ENCODE peak calls at places on chromosomes 12 and 14, in six cellular contexts. L is GM12878, Y is K562, G is HepG2, Z is GM12891, X is H1. A is an unnamed sample.
A peak's percentile ranks its signal among the peaks of the same experiment; 100 is the strongest.

GRCh38 chr14:92954933-92955332 is 32.0 kb downstream of the CHGA start:
- DNase-seq in L (no peak), Y (no peak), G (no peak), Z (no peak), X (no peak), A (no peak)

GRCh38 chr14:99322731-99323599 is 51.0 kb upstream of the BCL11B start:
- DNase-seq in L (no peak), Y (no peak), G (no peak), Z (no peak), X (no peak), A (no peak)

GRCh38 chr12:87127272-87127671 is 871.1 kb upstream of the MGAT4C start:
- DNase-seq in L (no peak), Y (no peak), G (no peak), Z (no peak), X (no peak), A (no peak)

GRCh38 chr12:6229823-6230222 is 29.6 kb downstream of the CD9 start:
- DNase-seq in L (no peak), Y (no peak), G (peak; percentile 32), Z (no peak), X (no peak), A (no peak)

GRCh38 chr14:24392327-24393098 is 6.3 kb upstream of the NYNRIN start:
- DNase-seq in L (no peak), Y (peak; percentile 39), G (no peak), Z (no peak), X (no peak), A (no peak)

GRCh38 chr12:64461634-64462414 is 9.9 kb downstream of the TBK1 start:
- DNase-seq in L (no peak), Y (no peak), G (peak; percentile 13), Z (no peak), X (no peak), A (no peak)

GRCh38 chr12:111598637-111599458 is at the start of gene ATXN2:
- DNase-seq in L (no peak), Y (peak; percentile 81), G (no peak), Z (peak; percentile 66), X (no peak), A (peak; percentile 74)

GRCh38 chr12:120538281-120539156 is 4.4 kb downstream of the RNF10 start:
- DNase-seq in L (no peak), Y (peak; percentile 34), G (peak; percentile 73), Z (no peak), X (no peak), A (no peak)

DNA sequence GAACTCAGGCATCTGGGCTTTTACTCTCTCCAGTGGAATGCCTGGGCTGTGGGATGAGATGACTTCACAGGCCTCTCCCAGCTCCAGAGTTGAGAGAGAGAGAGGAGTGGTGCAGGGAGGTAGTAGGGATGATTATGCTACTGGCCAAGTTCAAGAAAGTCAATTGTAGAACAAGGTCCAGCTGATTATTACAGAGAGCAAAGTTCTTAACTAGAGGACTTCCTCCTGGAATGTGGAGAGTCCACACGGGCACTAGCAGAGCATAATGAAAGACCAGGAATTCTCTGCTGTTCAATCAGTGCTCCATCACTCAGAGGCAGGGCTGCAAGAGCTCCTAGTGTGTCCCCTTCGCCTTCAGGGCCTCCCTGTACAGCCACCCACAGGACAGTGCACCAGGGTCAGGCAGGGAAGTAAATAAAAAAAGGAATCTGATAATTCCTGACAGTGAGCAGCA is 651 bp upstream of the EMP1 start:
- DNase-seq in L (no peak), Y (no peak), G (no peak), Z (no peak), X (no peak), A (no peak)
- TF ChIP-seq POLR2AphosphoS5 in L (no peak), Y (no peak), G (no peak), Z (no peak), X (no peak), A (no peak)

GRCh38 chr14:20415723-20416622 is 2.7 kb upstream of the TEP1 start:
- DNase-seq in L (peak; percentile 49), Y (peak; percentile 70), G (peak; percentile 69), Z (no peak), X (no peak), A (no peak)

GRCh38 chr14:20412876-20413784 is at the start of gene TEP1:
- DNase-seq in L (no peak), Y (peak; percentile 77), G (peak; percentile 62), Z (peak; percentile 58), X (peak; percentile 31), A (peak; percentile 59)

GRCh38 chr14:20412422-20412821 is 879 bp downstream of the TEP1 start:
- DNase-seq in L (peak; percentile 39), Y (no peak), G (no peak), Z (no peak), X (no peak), A (no peak)

GRCh38 chr14:20417250-20418186 is 4.2 kb upstream of the TEP1 start:
- DNase-seq in L (no peak), Y (no peak), G (peak; percentile 65), Z (no peak), X (no peak), A (no peak)

GRCh38 chr14:20413785-20414117 is 450 bp upstream of the TEP1 start:
- DNase-seq in L (no peak), Y (peak; percentile 34), G (no peak), Z (no peak), X (no peak), A (no peak)
- TF ChIP-seq TAF1 in L (no peak), Y (no peak), G (no peak), Z (peak; percentile 22), X (no peak), A (no peak)

GRCh38 chr14:60248697-60249314 is at the start of gene PPM1A:
- DNase-seq in L (peak; percentile 73), Y (peak; percentile 93), G (peak; percentile 84), Z (peak; percentile 83), X (peak; percentile 85), A (peak; percentile 84)

GRCh38 chr14:60245316-60246177 is 3.5 kb upstream of the PPM1A start:
- DNase-seq in L (no peak), Y (peak; percentile 53), G (no peak), Z (no peak), X (no peak), A (no peak)

GRCh38 chr14:60250318-60251035 is 1.5 kb downstream of the PPM1A start:
- DNase-seq in L (no peak), Y (peak; percentile 40), G (peak; percentile 49), Z (no peak), X (no peak), A (no peak)

GRCh38 chr14:60249321-60250251 is 565 bp downstream of the PPM1A start:
- DNase-seq in L (no peak), Y (peak; percentile 82), G (peak; percentile 58), Z (peak; percentile 60), X (no peak), A (peak; percentile 57)

GRCh38 chr14:60247994-60248696 is 876 bp upstream of the PPM1A start:
- DNase-seq in L (peak; percentile 84), Y (peak; percentile 89), G (peak; percentile 89), Z (peak; percentile 57), X (peak; percentile 74), A (peak; percentile 60)
- TF ChIP-seq POLR2A in L (peak; percentile 81), Y (no peak), G (peak; percentile 68), Z (no peak), X (peak; percentile 72), A (peak; percentile 72)

GRCh38 chr12:119258149-119258548 is 76.4 kb upstream of the CCDC60 start:
- DNase-seq in L (no peak), Y (no peak), G (no peak), Z (no peak), X (no peak), A (no peak)
- TF ChIP-seq POLR2AphosphoS5 in L (no peak), Y (no peak), G (no peak), Z (no peak), X (no peak), A (no peak)

GRCh38 chr12:32893458-32893857 is 3.1 kb downstream of the PKP2 start:
- DNase-seq in L (no peak), Y (no peak), G (peak; percentile 74), Z (no peak), X (no peak), A (no peak)
- TF ChIP-seq TAF1 in L (no peak), Y (no peak), G (no peak), Z (no peak), X (no peak), A (no peak)

DNA sequence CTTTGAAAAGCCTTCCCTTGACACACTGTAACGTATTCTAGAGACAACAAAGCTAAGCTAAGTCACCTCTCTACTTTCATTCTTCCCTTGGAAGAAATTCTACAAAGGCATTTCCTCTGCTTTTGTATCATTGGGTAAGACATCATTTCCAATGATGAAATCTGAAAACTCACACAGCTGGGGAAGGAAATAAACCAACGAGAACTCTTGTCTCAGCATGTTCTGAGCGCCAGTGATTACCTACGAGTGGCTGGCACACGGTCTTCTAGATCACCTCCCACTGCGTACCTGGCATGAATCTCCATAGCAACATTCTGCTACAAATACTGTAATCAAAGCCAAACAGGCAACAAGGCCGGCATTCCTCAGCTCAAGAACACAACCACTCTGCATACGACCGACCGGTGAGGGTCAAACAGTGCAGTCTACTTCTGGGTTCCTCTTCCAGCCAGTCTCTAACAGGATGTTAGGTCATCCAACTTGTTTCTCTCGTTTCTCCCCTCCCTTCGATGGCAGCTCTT is 7.6 kb downstream of the VPS37B start:
- DNase-seq in L (no peak), Y (peak; percentile 60), G (peak; percentile 78), Z (no peak), X (no peak), A (no peak)
- TF ChIP-seq POLR2A in L (peak; percentile 48), Y (no peak), G (no peak), Z (no peak), X (no peak), A (no peak)

GRCh38 chr12:58503731-58504520 is 416.4 kb downstream of the LRIG3 start:
- DNase-seq in L (no peak), Y (no peak), G (no peak), Z (no peak), X (no peak), A (no peak)

GRCh38 chr12:58500399-58500798 is 419.9 kb downstream of the LRIG3 start:
- DNase-seq in L (no peak), Y (no peak), G (no peak), Z (no peak), X (no peak), A (no peak)

GRCh38 chr12:58502236-58502635 is 418.1 kb downstream of the LRIG3 start:
- DNase-seq in L (no peak), Y (no peak), G (no peak), Z (no peak), X (no peak), A (no peak)

GRCh38 chr12:58502857-58503256 is 417.4 kb downstream of the LRIG3 start:
- DNase-seq in L (no peak), Y (no peak), G (no peak), Z (no peak), X (no peak), A (no peak)

DNA sequence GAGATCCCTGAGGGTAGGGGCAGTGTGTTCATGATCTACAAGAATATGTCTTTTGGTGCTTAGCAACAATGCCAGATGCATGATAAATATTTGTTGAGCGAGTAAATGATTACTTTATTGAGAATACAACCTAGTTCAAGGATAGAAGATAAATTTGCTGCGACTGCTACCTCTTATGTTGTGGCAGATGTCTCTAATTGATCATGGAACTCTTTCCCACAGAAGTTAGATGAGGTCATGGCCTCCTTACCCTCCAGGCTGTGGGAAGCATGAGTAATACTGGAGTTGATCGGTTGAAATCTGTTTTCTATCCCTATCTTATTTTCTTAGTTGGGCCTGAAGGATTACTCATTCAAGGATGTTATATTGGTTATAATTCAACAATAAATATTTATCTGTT is 415.8 kb downstream of the LRIG3 start:
- DNase-seq in L (no peak), Y (no peak), G (no peak), Z (no peak), X (no peak), A (no peak)
- TF ChIP-seq POLR2AphosphoS5 in L (no peak), Y (no peak), G (no peak), Z (no peak), X (no peak), A (no peak)